ENCODE peak calls at places on chromosomes 13 and 19, in six cellular contexts. L, T, C, O, R and M are unnamed samples.

GRCh38 chr13:33401238-33401637 is 115.7 kb upstream of the STARD13 start:
- DNase-seq in L (no peak), C (no peak), T (no peak), O (no peak), R (no peak), M (no peak)

GRCh38 chr19:9597027-9597426 is 12.7 kb upstream of the ZNF121 start:
- DNase-seq in R (peak), T (no peak), O (no peak), L (peak), C (peak), M (no peak)

GRCh38 chr13:113421673-113422270 is 31.5 kb downstream of the ADPRHL1 start:
- DNase-seq in O (no peak), C (peak), T (no peak), R (no peak), L (no peak), M (no peak)

GRCh38 chr13:114285166-114285808 is 3.9 kb downstream of the UPF3A start:
- DNase-seq in T (no peak), O (no peak), L (no peak), R (no peak), C (no peak), M (no peak)

GRCh38 chr19:3547301-3547731 is 8.3 kb downstream of the TEKTIP1 start:
- DNase-seq in O (no peak), T (no peak), R (no peak), L (no peak), C (no peak), M (no peak)

GRCh38 chr13:62324842-62325241 is 909.2 kb upstream of the PCDH20 start:
- DNase-seq in L (no peak), O (no peak), C (no peak), R (no peak), T (no peak), M (no peak)

GRCh38 chr13:91087276-91087675 is 260.2 kb upstream of the MIR17HG start:
- DNase-seq in O (no peak), L (no peak), R (no peak), T (no peak), C (no peak), M (no peak)

GRCh38 chr19:39341122-39341719 is 1.0 kb upstream of the SAMD4B start:
- DNase-seq in C (no peak), L (no peak), T (peak), R (no peak), O (no peak), M (peak)

GRCh38 chr19:15427991-15428471 is 9.2 kb upstream of the AKAP8L start:
- DNase-seq in T (no peak), L (no peak), O (no peak), R (no peak), C (no peak), M (no peak)

GRCh38 chr19:2034729-2035589 is 16.1 kb downstream of the MKNK2 start:
- DNase-seq in O (no peak), T (no peak), L (no peak), R (no peak), C (peak), M (no peak)

GRCh38 chr13:49219647-49220034 is 497 bp upstream of the MLNR start:
- DNase-seq in R (no peak), C (peak), O (no peak), L (no peak), T (no peak), M (no peak)

GRCh38 chr19:2800506-2800905 is 15.2 kb downstream of the THOP1 start:
- DNase-seq in C (no peak), R (no peak), O (no peak), L (no peak), T (no peak), M (no peak)

GRCh38 chr19:30001794-30002193 is 59.8 kb downstream of the URI1 start:
- DNase-seq in R (no peak), O (no peak), T (no peak), C (no peak), L (peak), M (no peak)

GRCh38 chr19:46946090-46946489 is 73.5 kb upstream of the NPAS1 start:
- DNase-seq in T (no peak), L (no peak), R (no peak), C (no peak), O (no peak), M (no peak)

GRCh38 chr19:2097330-2098327 is 914 bp downstream of the IZUMO4 start:
- DNase-seq in C (no peak), R (no peak), O (no peak), T (no peak), L (no peak), M (no peak)